ENCODE peak calls at places on chromosomes 3 and 15, in eight cellular contexts. W is NCI-H1694 treated with DMSO at 0.1 percent for 48 hours; C is endothelial cell; M is fibroblast of mammary gland; K is activated T-cell treated with anti-CD3 and anti-CD28 coated beads for 1 hour; O is cardiac fibroblast; T is stimulated activated CD4-positive, alpha-beta T cell treated with anti-CD3 and anti-CD28 coated beads, Interleukin-2, amount 100 ng/mL, for 48 hours; A is cardiac muscle cell. H is an unnamed sample.
A peak's percentile ranks its signal among the peaks of the same experiment; 100 is the strongest.

GRCh38 chr3:67602816-67603215 is 51.6 kb downstream of the SUCLG2 start:
- DNase-seq in W (no peak), C (no peak), M (no peak), K (no peak), O (no peak), T (no peak), A (no peak), H (no peak)

GRCh38 chr3:15032650-15033049 is 32.5 kb downstream of the MRPS25 start:
- DNase-seq in W (no peak), C (no peak), M (peak; percentile 32), K (no peak), O (no peak), T (no peak), A (no peak), H (no peak)

GRCh38 chr3:69197922-69198540 is 75.6 kb upstream of the LMOD3 start:
- DNase-seq in W (no peak), C (no peak), M (no peak), K (peak; percentile 36), O (no peak), T (peak; percentile 50), A (no peak), H (peak; percentile 54)

GRCh38 chr3:189813652-189814245 is 182.6 kb downstream of the TP63 start:
- DNase-seq in W (no peak), C (no peak), M (no peak), K (no peak), O (no peak), T (no peak), A (no peak), H (no peak)

GRCh38 chr15:80836991-80837390 is 57.8 kb downstream of the CEMIP start:
- DNase-seq in W (peak; percentile 13), C (no peak), M (no peak), K (no peak), O (no peak), T (no peak), A (no peak), H (no peak)

GRCh38 chr15:92082217-92082843 is 228.8 kb downstream of the SLCO3A1 start:
- DNase-seq in W (peak; percentile 69), C (peak; percentile 81), M (peak; percentile 78), K (peak; percentile 25), O (peak; percentile 79), T (peak; percentile 61), A (peak; percentile 88), H (peak; percentile 21)

GRCh38 chr3:9701006-9701405 is 2.6 kb upstream of the CPNE9 start:
- DNase-seq in W (no peak), C (no peak), M (no peak), K (no peak), O (no peak), T (no peak), A (no peak), H (no peak)

GRCh38 chr3:126153695-126154360 is 26.6 kb downstream of the ALDH1L1 start:
- DNase-seq in W (no peak), C (no peak), M (no peak), K (no peak), O (no peak), T (no peak), A (no peak), H (no peak)

GRCh38 chr3:142963266-142964149 is at the start of gene PAQR9:
- DNase-seq in W (no peak), C (peak; percentile 30), M (no peak), K (no peak), O (no peak), T (peak; percentile 4), A (peak; percentile 24), H (no peak)

GRCh38 chr3:12898980-12899755 is 57.8 kb upstream of the RPL32 start:
- DNase-seq in W (no peak), C (no peak), M (no peak), K (no peak), O (no peak), T (no peak), A (no peak), H (no peak)

GRCh38 chr3:111539351-111540331 is 2.4 kb upstream of the CD96 start:
- DNase-seq in W (peak; percentile 39), C (peak; percentile 69), M (peak; percentile 28), K (peak; percentile 47), O (peak; percentile 58), T (peak; percentile 55), A (peak; percentile 75), H (peak; percentile 51)

GRCh38 chr3:57060089-57060829 is at the start of gene SPATA12:
- DNase-seq in W (no peak), C (peak; percentile 58), M (peak; percentile 90), K (no peak), O (peak; percentile 89), T (no peak), A (peak; percentile 80), H (no peak)

GRCh38 chr3:129558772-129559564 is 16.0 kb downstream of the H1-8 start:
- DNase-seq in W (no peak), C (no peak), M (peak; percentile 81), K (no peak), O (peak; percentile 84), T (no peak), A (peak; percentile 77), H (no peak)

GRCh38 chr3:117843356-117843755 is 1133.8 kb downstream of the TUSC7 start:
- DNase-seq in W (no peak), C (no peak), M (no peak), K (no peak), O (no peak), T (no peak), A (no peak), H (no peak)

GRCh38 chr3:95228416-95228815 is 1165.6 kb downstream of the NSUN3 start:
- DNase-seq in W (no peak), C (no peak), M (no peak), K (no peak), O (no peak), T (no peak), A (no peak), H (no peak)

GRCh38 chr3:184670091-184670602 is 41.7 kb downstream of the MAGEF1 start:
- DNase-seq in W (no peak), C (no peak), M (no peak), K (no peak), O (no peak), T (no peak), A (no peak), H (no peak)

H was measured in effector CD4-positive, alpha-beta T cell.